ENCODE peak calls at places on chromosomes 11 and 22, in ten cellular contexts. One of them, this sample, is unnamed. For H3K27me3, the result is how much of the 10 kb centered on the place peaks cover.

GRCh38 chr22:44147821-44148574 is 32.7 kb upstream of the PARVG start:
- DNase-seq in H1: peak
- DNase-seq in heart left ventricle: no peak
- DNase-seq in endodermal cell: peak
- DNase-seq in gastrocnemius medialis: no peak
- DNase-seq in esophagus squamous epithelium: no peak
- DNase-seq in SJSA1: peak
- DNase-seq in heart right ventricle: no peak
- DNase-seq in IMR-90: peak
- DNase-seq in cardiac muscle cell: peak
- DNase-seq in this sample: peak

GRCh38 chr11:103673773-103674172 is 362.7 kb upstream of the DDI1 start:
- DNase-seq in heart left ventricle: no peak
- DNase-seq in gastrocnemius medialis: no peak
- DNase-seq in endodermal cell: no peak
- DNase-seq in H1: no peak
- DNase-seq in cardiac muscle cell: peak
- DNase-seq in esophagus squamous epithelium: no peak
- DNase-seq in IMR-90: peak
- DNase-seq in SJSA1: no peak
- DNase-seq in heart right ventricle: no peak
- DNase-seq in this sample: no peak

GRCh38 chr11:64851831-64852337 is 7.4 kb upstream of the CDC42BPG start:
- DNase-seq in esophagus squamous epithelium: no peak
- DNase-seq in SJSA1: no peak
- DNase-seq in heart left ventricle: no peak
- DNase-seq in H1: no peak
- DNase-seq in IMR-90: no peak
- DNase-seq in gastrocnemius medialis: no peak
- DNase-seq in cardiac muscle cell: no peak
- DNase-seq in endodermal cell: no peak
- DNase-seq in heart right ventricle: no peak
- DNase-seq in this sample: peak

GRCh38 chr22:30743257-30744020 is 48.8 kb downstream of the OSBP2 start:
- DNase-seq in cardiac muscle cell: no peak
- DNase-seq in H1: no peak
- DNase-seq in heart right ventricle: no peak
- DNase-seq in gastrocnemius medialis: no peak
- DNase-seq in SJSA1: no peak
- DNase-seq in esophagus squamous epithelium: no peak
- DNase-seq in IMR-90: no peak
- DNase-seq in endodermal cell: no peak
- DNase-seq in heart left ventricle: no peak
- DNase-seq in this sample: no peak

GRCh38 chr22:39625554-39626537 is 55.3 kb downstream of the CACNA1I start:
- DNase-seq in H1: no peak
- DNase-seq in SJSA1: no peak
- DNase-seq in IMR-90: no peak
- DNase-seq in endodermal cell: no peak
- DNase-seq in cardiac muscle cell: no peak
- DNase-seq in heart right ventricle: no peak
- DNase-seq in esophagus squamous epithelium: no peak
- DNase-seq in gastrocnemius medialis: no peak
- DNase-seq in heart left ventricle: no peak
- DNase-seq in this sample: no peak

GRCh38 chr11:65918211-65919150 is at the start of gene C11orf68:
- DNase-seq in H1: peak
- DNase-seq in gastrocnemius medialis: peak
- DNase-seq in IMR-90: no peak
- DNase-seq in SJSA1: no peak
- DNase-seq in heart left ventricle: no peak
- DNase-seq in esophagus squamous epithelium: no peak
- DNase-seq in cardiac muscle cell: peak
- DNase-seq in endodermal cell: no peak
- DNase-seq in heart right ventricle: no peak
- DNase-seq in this sample: no peak

GRCh38 chr11:73931039-73931645 is 19.7 kb upstream of the DNAJB13 start:
- DNase-seq in heart left ventricle: peak
- DNase-seq in endodermal cell: peak
- DNase-seq in IMR-90: peak
- DNase-seq in SJSA1: peak
- DNase-seq in cardiac muscle cell: peak
- DNase-seq in heart right ventricle: no peak
- DNase-seq in H1: peak
- DNase-seq in gastrocnemius medialis: no peak
- DNase-seq in esophagus squamous epithelium: no peak
- DNase-seq in this sample: no peak

GRCh38 chr11:108559340-108559739 is 34.2 kb downstream of the EXPH5 start:
- DNase-seq in IMR-90: peak
- DNase-seq in gastrocnemius medialis: no peak
- DNase-seq in cardiac muscle cell: peak
- DNase-seq in SJSA1: no peak
- DNase-seq in esophagus squamous epithelium: no peak
- DNase-seq in heart left ventricle: no peak
- DNase-seq in H1: no peak
- DNase-seq in endodermal cell: no peak
- DNase-seq in heart right ventricle: no peak
- DNase-seq in this sample: no peak

GRCh38 chr11:103798029-103798428 is 238.4 kb upstream of the DDI1 start:
- DNase-seq in H1: no peak
- DNase-seq in cardiac muscle cell: peak
- DNase-seq in heart right ventricle: no peak
- DNase-seq in IMR-90: peak
- DNase-seq in SJSA1: no peak
- DNase-seq in esophagus squamous epithelium: no peak
- DNase-seq in gastrocnemius medialis: no peak
- DNase-seq in heart left ventricle: no peak
- DNase-seq in endodermal cell: no peak
- DNase-seq in this sample: no peak

GRCh38 chr22:31922593-31922992 is 21.7 kb upstream of the YWHAH start:
- DNase-seq in endodermal cell: no peak
- DNase-seq in SJSA1: no peak
- DNase-seq in heart left ventricle: no peak
- DNase-seq in esophagus squamous epithelium: no peak
- DNase-seq in H1: no peak
- DNase-seq in heart right ventricle: no peak
- DNase-seq in IMR-90: no peak
- DNase-seq in cardiac muscle cell: no peak
- DNase-seq in gastrocnemius medialis: no peak
- DNase-seq in this sample: no peak

GRCh38 chr11:8638300-8638699 is 44.2 kb downstream of the TRIM66 start:
- DNase-seq in IMR-90: peak
- DNase-seq in endodermal cell: no peak
- DNase-seq in H1: no peak
- DNase-seq in SJSA1: no peak
- DNase-seq in heart left ventricle: no peak
- DNase-seq in esophagus squamous epithelium: no peak
- DNase-seq in cardiac muscle cell: peak
- DNase-seq in heart right ventricle: no peak
- DNase-seq in gastrocnemius medialis: no peak
- DNase-seq in this sample: no peak

GRCh38 chr11:120385110-120385509 is 48.9 kb downstream of the ARHGEF12 start:
- DNase-seq in gastrocnemius medialis: no peak
- DNase-seq in SJSA1: no peak
- DNase-seq in cardiac muscle cell: peak
- DNase-seq in heart left ventricle: no peak
- DNase-seq in H1: no peak
- DNase-seq in IMR-90: peak
- DNase-seq in esophagus squamous epithelium: no peak
- DNase-seq in endodermal cell: no peak
- DNase-seq in heart right ventricle: no peak
- DNase-seq in this sample: no peak

GRCh38 chr22:19965771-19966709 is 24.4 kb upstream of the TXNRD2 start:
- DNase-seq in SJSA1: no peak
- DNase-seq in heart right ventricle: no peak
- DNase-seq in esophagus squamous epithelium: no peak
- DNase-seq in endodermal cell: peak
- DNase-seq in gastrocnemius medialis: no peak
- DNase-seq in H1: peak
- DNase-seq in heart left ventricle: no peak
- DNase-seq in IMR-90: no peak
- DNase-seq in cardiac muscle cell: no peak
- DNase-seq in this sample: peak

GRCh38 chr11:13680501-13681264 is 12.2 kb downstream of the FAR1 start:
- DNase-seq in cardiac muscle cell: peak
- DNase-seq in endodermal cell: no peak
- DNase-seq in SJSA1: no peak
- DNase-seq in H1: no peak
- DNase-seq in heart right ventricle: no peak
- DNase-seq in esophagus squamous epithelium: no peak
- DNase-seq in gastrocnemius medialis: no peak
- DNase-seq in heart left ventricle: peak
- DNase-seq in IMR-90: no peak
- DNase-seq in this sample: no peak

GRCh38 chr11:16789061-16789415 is 50.6 kb downstream of the C11orf58 start:
- DNase-seq in heart right ventricle: no peak
- DNase-seq in SJSA1: no peak
- DNase-seq in IMR-90: no peak
- DNase-seq in esophagus squamous epithelium: no peak
- DNase-seq in heart left ventricle: no peak
- DNase-seq in gastrocnemius medialis: no peak
- DNase-seq in cardiac muscle cell: no peak
- DNase-seq in endodermal cell: peak
- DNase-seq in H1: no peak
- DNase-seq in this sample: no peak

GRCh38 chr11:16792426-16792825 is 54.0 kb downstream of the C11orf58 start:
- DNase-seq in H1: no peak
- DNase-seq in endodermal cell: no peak
- DNase-seq in heart right ventricle: no peak
- DNase-seq in cardiac muscle cell: peak
- DNase-seq in heart left ventricle: no peak
- DNase-seq in esophagus squamous epithelium: no peak
- DNase-seq in gastrocnemius medialis: no peak
- DNase-seq in IMR-90: no peak
- DNase-seq in SJSA1: no peak
- DNase-seq in this sample: no peak

GRCh38 chr11:16789560-16790483 is 51.4 kb downstream of the C11orf58 start:
- DNase-seq in esophagus squamous epithelium: no peak
- DNase-seq in IMR-90: no peak
- DNase-seq in gastrocnemius medialis: no peak
- DNase-seq in heart left ventricle: no peak
- DNase-seq in H1: no peak
- DNase-seq in endodermal cell: no peak
- DNase-seq in SJSA1: no peak
- DNase-seq in heart right ventricle: no peak
- DNase-seq in cardiac muscle cell: no peak
- DNase-seq in this sample: no peak

GRCh38 chr11:16791494-16791961 is 53.1 kb downstream of the C11orf58 start:
- DNase-seq in SJSA1: peak
- DNase-seq in heart right ventricle: no peak
- DNase-seq in IMR-90: peak
- DNase-seq in endodermal cell: no peak
- DNase-seq in H1: no peak
- DNase-seq in esophagus squamous epithelium: no peak
- DNase-seq in heart left ventricle: no peak
- DNase-seq in cardiac muscle cell: peak
- DNase-seq in gastrocnemius medialis: no peak
- DNase-seq in this sample: peak

GRCh38 chr11:16790484-16791240 is 52.2 kb downstream of the C11orf58 start:
- DNase-seq in IMR-90: no peak
- DNase-seq in endodermal cell: no peak
- DNase-seq in SJSA1: no peak
- DNase-seq in H1: no peak
- DNase-seq in heart left ventricle: no peak
- DNase-seq in esophagus squamous epithelium: no peak
- DNase-seq in gastrocnemius medialis: no peak
- DNase-seq in cardiac muscle cell: no peak
- DNase-seq in heart right ventricle: no peak
- DNase-seq in this sample: no peak
- H3K27ac ChIP-seq in IMR-90: peak
- H3K27ac ChIP-seq in endodermal cell: no peak
- H3K27ac ChIP-seq in SJSA1: peak
- H3K27ac ChIP-seq in H1: no peak
- H3K27ac ChIP-seq in heart left ventricle: peak
- H3K27ac ChIP-seq in esophagus squamous epithelium: peak
- H3K27ac ChIP-seq in gastrocnemius medialis: no peak
- H3K27ac ChIP-seq in cardiac muscle cell: peak
- H3K27ac ChIP-seq in heart right ventricle: peak
- H3K27ac ChIP-seq in this sample: no peak

GRCh38 chr11:33263549-33263948 is 6.4 kb downstream of the HIPK3 start:
- DNase-seq in H1: no peak
- DNase-seq in SJSA1: no peak
- DNase-seq in heart left ventricle: no peak
- DNase-seq in gastrocnemius medialis: no peak
- DNase-seq in cardiac muscle cell: peak
- DNase-seq in endodermal cell: no peak
- DNase-seq in esophagus squamous epithelium: no peak
- DNase-seq in IMR-90: no peak
- DNase-seq in heart right ventricle: no peak
- DNase-seq in this sample: no peak
- H3K4me3 ChIP-seq in H1: no peak
- H3K4me3 ChIP-seq in SJSA1: no peak
- H3K4me3 ChIP-seq in heart left ventricle: no peak
- H3K4me3 ChIP-seq in gastrocnemius medialis: no peak
- H3K4me3 ChIP-seq in cardiac muscle cell: peak
- H3K4me3 ChIP-seq in endodermal cell: no peak
- H3K4me3 ChIP-seq in esophagus squamous epithelium: no peak
- H3K4me3 ChIP-seq in IMR-90: no peak
- H3K4me3 ChIP-seq in heart right ventricle: no peak
- H3K4me3 ChIP-seq in this sample: no peak

DNA sequence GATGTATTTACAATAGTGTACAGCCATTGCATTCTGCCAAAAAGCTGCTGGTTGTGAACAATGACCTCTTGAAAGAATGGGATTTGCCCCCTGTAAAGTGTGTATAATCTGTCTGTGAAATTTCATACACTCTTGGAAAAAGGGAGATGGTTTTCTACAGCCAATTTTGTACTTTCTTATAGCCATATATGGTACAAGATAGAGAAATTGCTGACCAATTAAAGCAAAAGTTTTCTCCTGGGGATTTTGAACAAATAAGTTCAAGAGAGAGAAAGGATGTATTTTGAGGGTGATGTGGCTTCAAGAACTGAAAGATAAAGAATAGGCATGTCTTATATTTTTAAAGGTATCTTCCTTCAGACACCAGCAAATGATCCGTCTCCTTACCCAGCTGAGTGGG is 211.0 kb downstream of the NAV2 start:
- DNase-seq in heart left ventricle: no peak
- DNase-seq in endodermal cell: no peak
- DNase-seq in esophagus squamous epithelium: no peak
- DNase-seq in H1: no peak
- DNase-seq in heart right ventricle: no peak
- DNase-seq in gastrocnemius medialis: no peak
- DNase-seq in IMR-90: no peak
- DNase-seq in SJSA1: no peak
- DNase-seq in cardiac muscle cell: no peak
- DNase-seq in this sample: no peak
- H3K27me3 ChIP-seq in heart left ventricle: under half
- H3K27me3 ChIP-seq in endodermal cell: under half
- H3K27me3 ChIP-seq in esophagus squamous epithelium: under half
- H3K27me3 ChIP-seq in H1: under half
- H3K27me3 ChIP-seq in heart right ventricle: under half
- H3K27me3 ChIP-seq in gastrocnemius medialis: under half
- H3K27me3 ChIP-seq in IMR-90: under half
- H3K27me3 ChIP-seq in SJSA1: under half
- H3K27me3 ChIP-seq in cardiac muscle cell: under half
- H3K27me3 ChIP-seq in this sample: under half

GRCh38 chr11:62614275-62614674 is 1.2 kb downstream of the ROM1 start:
- DNase-seq in heart left ventricle: no peak
- DNase-seq in heart right ventricle: no peak
- DNase-seq in H1: no peak
- DNase-seq in endodermal cell: peak
- DNase-seq in cardiac muscle cell: no peak
- DNase-seq in SJSA1: no peak
- DNase-seq in esophagus squamous epithelium: no peak
- DNase-seq in IMR-90: no peak
- DNase-seq in gastrocnemius medialis: no peak
- DNase-seq in this sample: no peak
- H3K27ac ChIP-seq in heart left ventricle: no peak
- H3K27ac ChIP-seq in heart right ventricle: peak
- H3K27ac ChIP-seq in H1: no peak
- H3K27ac ChIP-seq in endodermal cell: no peak
- H3K27ac ChIP-seq in cardiac muscle cell: peak
- H3K27ac ChIP-seq in SJSA1: no peak
- H3K27ac ChIP-seq in esophagus squamous epithelium: peak
- H3K27ac ChIP-seq in IMR-90: no peak
- H3K27ac ChIP-seq in gastrocnemius medialis: peak
- H3K27ac ChIP-seq in this sample: no peak

This sample was measured in right cardiac atrium.